ENCODE peak calls at places on chromosomes 4 and X, in six cellular contexts. One of them, this sample, is unnamed.

GRCh38 chr4:36502350-36502749 is 220.9 kb downstream of the DTHD1 start:
- DNase-seq in activated naive CD8-positive, alpha-beta T cell treated with anti-CD3 and anti-CD28 coated beads, Interleukin-2, amount 50 U/mL, for 24 hours: no peak
- DNase-seq in NCI-H526 treated with DMSO at 0.1 percent for 48 hours: no peak
- DNase-seq in NCI-H510A treated with DMSO at 0.1 percent for 48 hours: no peak
- DNase-seq in thyroid gland: no peak
- DNase-seq in substantia nigra: no peak
- DNase-seq in this sample: no peak

GRCh38 chr4:22356996-22357596 is 158.8 kb downstream of the ADGRA3 start:
- DNase-seq in substantia nigra: no peak
- DNase-seq in activated naive CD8-positive, alpha-beta T cell treated with anti-CD3 and anti-CD28 coated beads, Interleukin-2, amount 50 U/mL, for 24 hours: no peak
- DNase-seq in NCI-H510A treated with DMSO at 0.1 percent for 48 hours: peak
- DNase-seq in NCI-H526 treated with DMSO at 0.1 percent for 48 hours: peak
- DNase-seq in thyroid gland: no peak
- DNase-seq in this sample: no peak

GRCh38 chrX:67546496-67547423 is 2.9 kb downstream of the AR start:
- DNase-seq in NCI-H510A treated with DMSO at 0.1 percent for 48 hours: no peak
- DNase-seq in thyroid gland: peak
- DNase-seq in substantia nigra: no peak
- DNase-seq in NCI-H526 treated with DMSO at 0.1 percent for 48 hours: no peak
- DNase-seq in activated naive CD8-positive, alpha-beta T cell treated with anti-CD3 and anti-CD28 coated beads, Interleukin-2, amount 50 U/mL, for 24 hours: no peak
- DNase-seq in this sample: no peak

GRCh38 chrX:155744534-155744933 is 131.8 kb upstream of the TMLHE start:
- DNase-seq in substantia nigra: no peak
- DNase-seq in NCI-H526 treated with DMSO at 0.1 percent for 48 hours: no peak
- DNase-seq in NCI-H510A treated with DMSO at 0.1 percent for 48 hours: no peak
- DNase-seq in activated naive CD8-positive, alpha-beta T cell treated with anti-CD3 and anti-CD28 coated beads, Interleukin-2, amount 50 U/mL, for 24 hours: no peak
- DNase-seq in thyroid gland: no peak
- DNase-seq in this sample: no peak

GRCh38 chr4:86034616-86035015 is 325.2 kb downstream of the MAPK10 start:
- DNase-seq in NCI-H526 treated with DMSO at 0.1 percent for 48 hours: no peak
- DNase-seq in thyroid gland: no peak
- DNase-seq in substantia nigra: no peak
- DNase-seq in activated naive CD8-positive, alpha-beta T cell treated with anti-CD3 and anti-CD28 coated beads, Interleukin-2, amount 50 U/mL, for 24 hours: no peak
- DNase-seq in NCI-H510A treated with DMSO at 0.1 percent for 48 hours: no peak
- DNase-seq in this sample: no peak

GRCh38 chrX:45801554-45801953 is 600.9 kb upstream of the DIPK2B start:
- DNase-seq in NCI-H526 treated with DMSO at 0.1 percent for 48 hours: peak
- DNase-seq in substantia nigra: no peak
- DNase-seq in NCI-H510A treated with DMSO at 0.1 percent for 48 hours: peak
- DNase-seq in activated naive CD8-positive, alpha-beta T cell treated with anti-CD3 and anti-CD28 coated beads, Interleukin-2, amount 50 U/mL, for 24 hours: no peak
- DNase-seq in thyroid gland: no peak
- DNase-seq in this sample: no peak

GRCh38 chrX:76454456-76454927 is 27.0 kb downstream of the MAGEE1 start:
- DNase-seq in NCI-H510A treated with DMSO at 0.1 percent for 48 hours: peak
- DNase-seq in substantia nigra: no peak
- DNase-seq in thyroid gland: no peak
- DNase-seq in NCI-H526 treated with DMSO at 0.1 percent for 48 hours: no peak
- DNase-seq in activated naive CD8-positive, alpha-beta T cell treated with anti-CD3 and anti-CD28 coated beads, Interleukin-2, amount 50 U/mL, for 24 hours: no peak
- DNase-seq in this sample: peak

GRCh38 chr4:113256946-113257345 is 207.5 kb downstream of the ANK2 start:
- DNase-seq in NCI-H510A treated with DMSO at 0.1 percent for 48 hours: no peak
- DNase-seq in thyroid gland: no peak
- DNase-seq in substantia nigra: no peak
- DNase-seq in NCI-H526 treated with DMSO at 0.1 percent for 48 hours: no peak
- DNase-seq in activated naive CD8-positive, alpha-beta T cell treated with anti-CD3 and anti-CD28 coated beads, Interleukin-2, amount 50 U/mL, for 24 hours: no peak
- DNase-seq in this sample: no peak

GRCh38 chrX:34877451-34877850 is 65.1 kb upstream of the FAM47B start:
- DNase-seq in thyroid gland: no peak
- DNase-seq in NCI-H526 treated with DMSO at 0.1 percent for 48 hours: no peak
- DNase-seq in activated naive CD8-positive, alpha-beta T cell treated with anti-CD3 and anti-CD28 coated beads, Interleukin-2, amount 50 U/mL, for 24 hours: no peak
- DNase-seq in NCI-H510A treated with DMSO at 0.1 percent for 48 hours: no peak
- DNase-seq in substantia nigra: no peak
- DNase-seq in this sample: no peak

GRCh38 chrX:104342065-104342464 is 87.3 kb upstream of the ESX1 start:
- DNase-seq in NCI-H526 treated with DMSO at 0.1 percent for 48 hours: no peak
- DNase-seq in substantia nigra: no peak
- DNase-seq in activated naive CD8-positive, alpha-beta T cell treated with anti-CD3 and anti-CD28 coated beads, Interleukin-2, amount 50 U/mL, for 24 hours: no peak
- DNase-seq in thyroid gland: no peak
- DNase-seq in NCI-H510A treated with DMSO at 0.1 percent for 48 hours: no peak
- DNase-seq in this sample: no peak

GRCh38 chr4:61795998-61796397 is 595.9 kb downstream of the ADGRL3 start:
- DNase-seq in thyroid gland: no peak
- DNase-seq in NCI-H510A treated with DMSO at 0.1 percent for 48 hours: no peak
- DNase-seq in substantia nigra: no peak
- DNase-seq in NCI-H526 treated with DMSO at 0.1 percent for 48 hours: peak
- DNase-seq in activated naive CD8-positive, alpha-beta T cell treated with anti-CD3 and anti-CD28 coated beads, Interleukin-2, amount 50 U/mL, for 24 hours: no peak
- DNase-seq in this sample: no peak

GRCh38 chr4:55613621-55614020 is 21.6 kb upstream of the PDCL2 start:
- DNase-seq in NCI-H526 treated with DMSO at 0.1 percent for 48 hours: no peak
- DNase-seq in NCI-H510A treated with DMSO at 0.1 percent for 48 hours: no peak
- DNase-seq in substantia nigra: no peak
- DNase-seq in thyroid gland: no peak
- DNase-seq in activated naive CD8-positive, alpha-beta T cell treated with anti-CD3 and anti-CD28 coated beads, Interleukin-2, amount 50 U/mL, for 24 hours: no peak
- DNase-seq in this sample: no peak

GRCh38 chr4:53591372-53591892 is at the start of gene LNX1:
- DNase-seq in NCI-H526 treated with DMSO at 0.1 percent for 48 hours: peak
- DNase-seq in activated naive CD8-positive, alpha-beta T cell treated with anti-CD3 and anti-CD28 coated beads, Interleukin-2, amount 50 U/mL, for 24 hours: no peak
- DNase-seq in NCI-H510A treated with DMSO at 0.1 percent for 48 hours: peak
- DNase-seq in thyroid gland: peak
- DNase-seq in substantia nigra: no peak
- DNase-seq in this sample: no peak

GRCh38 chr4:56410247-56410646 is 23.0 kb upstream of the AASDH start:
- DNase-seq in substantia nigra: no peak
- DNase-seq in thyroid gland: peak
- DNase-seq in NCI-H510A treated with DMSO at 0.1 percent for 48 hours: peak
- DNase-seq in NCI-H526 treated with DMSO at 0.1 percent for 48 hours: no peak
- DNase-seq in activated naive CD8-positive, alpha-beta T cell treated with anti-CD3 and anti-CD28 coated beads, Interleukin-2, amount 50 U/mL, for 24 hours: no peak
- DNase-seq in this sample: no peak

GRCh38 chrX:3522016-3522690 is 175.7 kb upstream of the MXRA5 start:
- DNase-seq in activated naive CD8-positive, alpha-beta T cell treated with anti-CD3 and anti-CD28 coated beads, Interleukin-2, amount 50 U/mL, for 24 hours: no peak
- DNase-seq in NCI-H526 treated with DMSO at 0.1 percent for 48 hours: no peak
- DNase-seq in NCI-H510A treated with DMSO at 0.1 percent for 48 hours: no peak
- DNase-seq in thyroid gland: no peak
- DNase-seq in substantia nigra: no peak
- DNase-seq in this sample: no peak

GRCh38 chr4:121726642-121727268 is 30.0 kb upstream of the ANXA5 start:
- DNase-seq in substantia nigra: no peak
- DNase-seq in thyroid gland: no peak
- DNase-seq in activated naive CD8-positive, alpha-beta T cell treated with anti-CD3 and anti-CD28 coated beads, Interleukin-2, amount 50 U/mL, for 24 hours: no peak
- DNase-seq in NCI-H526 treated with DMSO at 0.1 percent for 48 hours: peak
- DNase-seq in NCI-H510A treated with DMSO at 0.1 percent for 48 hours: peak
- DNase-seq in this sample: peak

GRCh38 chrX:2466876-2467656 is 33.7 kb downstream of the DHRSX start:
- DNase-seq in NCI-H526 treated with DMSO at 0.1 percent for 48 hours: no peak
- DNase-seq in thyroid gland: no peak
- DNase-seq in activated naive CD8-positive, alpha-beta T cell treated with anti-CD3 and anti-CD28 coated beads, Interleukin-2, amount 50 U/mL, for 24 hours: no peak
- DNase-seq in substantia nigra: no peak
- DNase-seq in NCI-H510A treated with DMSO at 0.1 percent for 48 hours: no peak
- DNase-seq in this sample: no peak

GRCh38 chr4:7341486-7342222 is 93.1 kb downstream of the PSAPL1 start:
- DNase-seq in activated naive CD8-positive, alpha-beta T cell treated with anti-CD3 and anti-CD28 coated beads, Interleukin-2, amount 50 U/mL, for 24 hours: no peak
- DNase-seq in NCI-H510A treated with DMSO at 0.1 percent for 48 hours: no peak
- DNase-seq in NCI-H526 treated with DMSO at 0.1 percent for 48 hours: no peak
- DNase-seq in thyroid gland: no peak
- DNase-seq in substantia nigra: no peak
- DNase-seq in this sample: no peak

GRCh38 chr4:1487106-1487505 is 80.9 kb upstream of the NKX1-1 start:
- DNase-seq in thyroid gland: no peak
- DNase-seq in activated naive CD8-positive, alpha-beta T cell treated with anti-CD3 and anti-CD28 coated beads, Interleukin-2, amount 50 U/mL, for 24 hours: no peak
- DNase-seq in NCI-H526 treated with DMSO at 0.1 percent for 48 hours: no peak
- DNase-seq in NCI-H510A treated with DMSO at 0.1 percent for 48 hours: no peak
- DNase-seq in substantia nigra: no peak
- DNase-seq in this sample: no peak

GRCh38 chr4:64718091-64718490 is 308.8 kb upstream of the TECRL start:
- DNase-seq in NCI-H526 treated with DMSO at 0.1 percent for 48 hours: no peak
- DNase-seq in NCI-H510A treated with DMSO at 0.1 percent for 48 hours: no peak
- DNase-seq in activated naive CD8-positive, alpha-beta T cell treated with anti-CD3 and anti-CD28 coated beads, Interleukin-2, amount 50 U/mL, for 24 hours: no peak
- DNase-seq in thyroid gland: no peak
- DNase-seq in substantia nigra: no peak
- DNase-seq in this sample: peak

GRCh38 chr4:186067757-186068385 is 1.1 kb upstream of the TLR3 start:
- DNase-seq in substantia nigra: peak
- DNase-seq in NCI-H510A treated with DMSO at 0.1 percent for 48 hours: peak
- DNase-seq in thyroid gland: peak
- DNase-seq in activated naive CD8-positive, alpha-beta T cell treated with anti-CD3 and anti-CD28 coated beads, Interleukin-2, amount 50 U/mL, for 24 hours: peak
- DNase-seq in NCI-H526 treated with DMSO at 0.1 percent for 48 hours: peak
- DNase-seq in this sample: no peak

GRCh38 chrX:10496345-10496965 is 123.9 kb downstream of the MID1 start:
- DNase-seq in thyroid gland: no peak
- DNase-seq in NCI-H510A treated with DMSO at 0.1 percent for 48 hours: no peak
- DNase-seq in NCI-H526 treated with DMSO at 0.1 percent for 48 hours: no peak
- DNase-seq in activated naive CD8-positive, alpha-beta T cell treated with anti-CD3 and anti-CD28 coated beads, Interleukin-2, amount 50 U/mL, for 24 hours: no peak
- DNase-seq in substantia nigra: no peak
- DNase-seq in this sample: no peak